ENCODE peak calls at places on chromosome 1, in five cellular contexts. One of them, this sample, is unnamed. For H3K27me3, the result is how much of the 10 kb centered on the place peaks cover.

GRCh38 chr1:203136409-203137042 is 9.0 kb downstream of the ADORA1 start:
- DNase-seq in kidney epithelial cell: no peak
- DNase-seq in GM06990: no peak
- DNase-seq in left ventricle myocardium inferior: no peak
- DNase-seq in lower lobe of right lung: no peak
- DNase-seq in this sample: no peak

GRCh38 chr1:10866314-10867091 is 70.1 kb upstream of the CASZ1 start:
- DNase-seq in kidney epithelial cell: no peak
- DNase-seq in GM06990: no peak
- DNase-seq in left ventricle myocardium inferior: no peak
- DNase-seq in lower lobe of right lung: no peak
- DNase-seq in this sample: no peak

GRCh38 chr1:86687595-86687994 is 16.8 kb upstream of the SH3GLB1 start:
- DNase-seq in kidney epithelial cell: no peak
- DNase-seq in GM06990: no peak
- DNase-seq in left ventricle myocardium inferior: no peak
- DNase-seq in lower lobe of right lung: no peak
- DNase-seq in this sample: no peak

GRCh38 chr1:44316231-44316759 is 38.8 kb downstream of the ERI3 start:
- DNase-seq in kidney epithelial cell: peak
- DNase-seq in GM06990: peak
- DNase-seq in left ventricle myocardium inferior: no peak
- DNase-seq in lower lobe of right lung: no peak
- DNase-seq in this sample: no peak

GRCh38 chr1:42925132-42925769 is 33.4 kb downstream of the SLC2A1 start:
- DNase-seq in kidney epithelial cell: no peak
- DNase-seq in GM06990: no peak
- DNase-seq in left ventricle myocardium inferior: no peak
- DNase-seq in lower lobe of right lung: no peak
- DNase-seq in this sample: no peak

GRCh38 chr1:36154765-36155559 is 998 bp upstream of the MAP7D1 start:
- DNase-seq in kidney epithelial cell: no peak
- DNase-seq in GM06990: no peak
- DNase-seq in left ventricle myocardium inferior: peak
- DNase-seq in lower lobe of right lung: no peak
- DNase-seq in this sample: peak

GRCh38 chr1:237386362-237387143 is 344.6 kb downstream of the RYR2 start:
- DNase-seq in kidney epithelial cell: no peak
- DNase-seq in GM06990: no peak
- DNase-seq in left ventricle myocardium inferior: no peak
- DNase-seq in lower lobe of right lung: no peak
- DNase-seq in this sample: no peak

GRCh38 chr1:174989540-174990181 is 10.1 kb upstream of the CACYBP start:
- DNase-seq in kidney epithelial cell: no peak
- DNase-seq in GM06990: no peak
- DNase-seq in left ventricle myocardium inferior: no peak
- DNase-seq in lower lobe of right lung: no peak
- DNase-seq in this sample: no peak

GRCh38 chr1:210222288-210223006 is 10.1 kb upstream of the SERTAD4 start:
- DNase-seq in kidney epithelial cell: peak
- DNase-seq in GM06990: no peak
- DNase-seq in left ventricle myocardium inferior: no peak
- DNase-seq in lower lobe of right lung: peak
- DNase-seq in this sample: no peak

GRCh38 chr1:84350550-84350949 is 47.7 kb upstream of the DNASE2B start:
- DNase-seq in kidney epithelial cell: no peak
- DNase-seq in GM06990: no peak
- DNase-seq in left ventricle myocardium inferior: no peak
- DNase-seq in lower lobe of right lung: no peak
- DNase-seq in this sample: no peak

GRCh38 chr1:25134801-25135585 is 97.3 kb downstream of the SYF2 start:
- DNase-seq in kidney epithelial cell: no peak
- DNase-seq in GM06990: no peak
- DNase-seq in left ventricle myocardium inferior: no peak
- DNase-seq in lower lobe of right lung: no peak
- DNase-seq in this sample: no peak

GRCh38 chr1:11822091-11822490 is 16.1 kb downstream of the CLCN6 start:
- DNase-seq in kidney epithelial cell: no peak
- DNase-seq in GM06990: no peak
- DNase-seq in left ventricle myocardium inferior: no peak
- DNase-seq in lower lobe of right lung: no peak
- DNase-seq in this sample: no peak

GRCh38 chr1:201649776-201650607 is 111.1 kb downstream of the NAV1 start:
- DNase-seq in kidney epithelial cell: no peak
- DNase-seq in GM06990: no peak
- DNase-seq in left ventricle myocardium inferior: peak
- DNase-seq in lower lobe of right lung: peak
- DNase-seq in this sample: peak

GRCh38 chr1:10932088-10932487 is 80.4 kb upstream of the TARDBP start:
- DNase-seq in kidney epithelial cell: no peak
- DNase-seq in GM06990: peak
- DNase-seq in left ventricle myocardium inferior: no peak
- DNase-seq in lower lobe of right lung: no peak
- DNase-seq in this sample: no peak

GRCh38 chr1:51624851-51625250 is 8.0 kb downstream of the OSBPL9 start:
- DNase-seq in kidney epithelial cell: no peak
- DNase-seq in GM06990: no peak
- DNase-seq in left ventricle myocardium inferior: no peak
- DNase-seq in lower lobe of right lung: no peak
- DNase-seq in this sample: no peak

GRCh38 chr1:183586455-183586854 is 3.8 kb downstream of the NCF2 start:
- DNase-seq in kidney epithelial cell: no peak
- DNase-seq in GM06990: no peak
- DNase-seq in left ventricle myocardium inferior: no peak
- DNase-seq in lower lobe of right lung: no peak
- DNase-seq in this sample: no peak

GRCh38 chr1:244796719-244797406 is 38.6 kb upstream of the COX20 start:
- DNase-seq in kidney epithelial cell: no peak
- DNase-seq in GM06990: no peak
- DNase-seq in left ventricle myocardium inferior: no peak
- DNase-seq in lower lobe of right lung: no peak
- DNase-seq in this sample: peak

GRCh38 chr1:5220421-5220820 is 566.0 kb downstream of the AJAP1 start:
- DNase-seq in kidney epithelial cell: no peak
- DNase-seq in GM06990: no peak
- DNase-seq in left ventricle myocardium inferior: no peak
- DNase-seq in lower lobe of right lung: no peak
- DNase-seq in this sample: no peak

GRCh38 chr1:184827600-184828368 is 73.1 kb upstream of the EDEM3 start:
- DNase-seq in kidney epithelial cell: peak
- DNase-seq in GM06990: no peak
- DNase-seq in left ventricle myocardium inferior: no peak
- DNase-seq in lower lobe of right lung: no peak
- DNase-seq in this sample: no peak

GRCh38 chr1:159953866-159954515 is at the start of gene SLAMF9:
- DNase-seq in kidney epithelial cell: no peak
- DNase-seq in GM06990: no peak
- DNase-seq in left ventricle myocardium inferior: no peak
- DNase-seq in lower lobe of right lung: no peak
- DNase-seq in this sample: no peak

GRCh38 chr1:27600500-27601175 is 3.3 kb downstream of the AHDC1 start:
- DNase-seq in kidney epithelial cell: no peak
- DNase-seq in GM06990: no peak
- DNase-seq in left ventricle myocardium inferior: no peak
- DNase-seq in lower lobe of right lung: no peak
- DNase-seq in this sample: no peak

GRCh38 chr1:165875171-165875570 is 47.8 kb downstream of the UCK2 start:
- DNase-seq in kidney epithelial cell: no peak
- DNase-seq in GM06990: peak
- DNase-seq in left ventricle myocardium inferior: no peak
- DNase-seq in lower lobe of right lung: no peak
- DNase-seq in this sample: no peak

GRCh38 chr1:6777813-6778212 is 7.4 kb upstream of the CAMTA1 start:
- DNase-seq in kidney epithelial cell: no peak
- DNase-seq in GM06990: no peak
- DNase-seq in left ventricle myocardium inferior: no peak
- DNase-seq in lower lobe of right lung: no peak
- DNase-seq in this sample: no peak

GRCh38 chr1:153919879-153920852 is 2.6 kb downstream of the GATAD2B start:
- DNase-seq in kidney epithelial cell: no peak
- DNase-seq in GM06990: no peak
- DNase-seq in left ventricle myocardium inferior: no peak
- DNase-seq in lower lobe of right lung: no peak
- DNase-seq in this sample: no peak

GRCh38 chr1:147669475-147670318 is 627 bp downstream of the ACP6 start:
- DNase-seq in kidney epithelial cell: no peak
- DNase-seq in GM06990: peak
- DNase-seq in left ventricle myocardium inferior: peak
- DNase-seq in lower lobe of right lung: peak
- DNase-seq in this sample: peak

DNA sequence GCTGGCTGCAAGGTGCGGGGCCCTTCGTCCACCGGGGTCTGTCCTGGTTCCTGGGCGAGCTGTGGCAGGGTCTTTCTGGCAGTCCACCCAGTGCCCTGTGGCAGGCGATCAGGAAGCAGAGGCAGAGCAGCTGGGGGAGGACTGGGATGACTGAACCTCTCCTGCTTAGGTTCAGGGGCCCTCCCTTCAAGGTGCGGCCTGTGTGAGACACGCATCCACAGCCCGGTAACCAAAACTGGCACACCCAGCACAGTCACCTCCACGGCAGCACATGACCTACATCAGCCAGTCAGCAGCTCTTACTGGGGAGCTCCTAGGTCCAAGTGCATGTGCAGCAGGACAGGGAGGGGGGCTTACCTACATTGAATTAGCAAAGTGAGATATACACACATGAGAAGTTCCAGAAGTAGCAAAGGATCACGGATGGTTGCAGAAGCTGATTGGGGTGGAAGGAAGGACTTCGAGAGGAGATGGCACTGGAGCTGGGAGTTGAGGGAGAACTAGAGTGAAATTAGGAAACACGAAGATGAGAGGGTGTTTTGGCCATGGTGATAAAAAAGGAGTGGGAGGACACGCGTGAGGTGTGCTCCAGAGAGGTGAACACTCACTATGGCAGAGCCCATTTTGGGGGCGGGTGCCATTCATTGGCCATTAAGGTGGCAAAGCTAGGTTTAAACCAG is 51.4 kb upstream of the IRF2BP2 start:
- DNase-seq in kidney epithelial cell: no peak
- DNase-seq in GM06990: no peak
- DNase-seq in left ventricle myocardium inferior: no peak
- DNase-seq in lower lobe of right lung: no peak
- DNase-seq in this sample: no peak
- H3K27me3 ChIP-seq in kidney epithelial cell: under half
- H3K27me3 ChIP-seq in GM06990: under half
- H3K27me3 ChIP-seq in left ventricle myocardium inferior: under half
- H3K27me3 ChIP-seq in lower lobe of right lung: under half
- H3K27me3 ChIP-seq in this sample: under half

DNA sequence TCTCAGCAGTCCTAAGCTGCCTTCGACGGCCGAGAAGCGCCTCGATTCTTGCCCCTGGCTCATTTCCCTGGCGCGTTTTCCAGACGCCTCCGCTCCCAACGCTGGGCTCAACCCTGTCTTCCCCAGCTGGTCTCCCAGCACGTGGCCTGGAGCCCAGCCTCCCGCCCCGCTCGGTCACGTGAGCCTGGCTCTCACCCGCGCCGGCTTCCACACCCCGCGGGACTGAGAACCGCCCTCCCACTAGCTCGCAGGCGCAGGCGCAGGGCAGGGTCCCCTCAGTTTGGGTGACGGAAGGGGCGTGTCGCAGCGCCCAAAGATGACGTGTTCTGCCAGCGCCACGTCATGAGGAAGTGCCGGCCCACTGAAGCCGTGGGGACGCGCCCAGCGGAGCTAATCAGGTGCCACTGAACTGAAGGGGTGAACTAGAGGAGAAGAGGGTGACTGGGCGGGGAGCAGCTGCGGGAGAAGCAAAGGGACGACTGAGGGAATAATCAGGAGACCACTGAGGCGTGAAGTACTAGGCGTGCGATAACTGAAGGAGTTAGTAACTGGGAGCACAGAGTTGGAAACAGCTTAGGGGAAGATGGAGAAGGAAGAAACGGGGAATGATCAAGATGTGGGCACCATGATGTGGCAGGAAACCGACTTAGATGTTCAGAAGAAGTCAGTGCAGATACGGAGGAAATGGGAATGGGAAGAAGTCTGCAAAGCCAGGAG is at the start of gene DHDDS:
- DNase-seq in kidney epithelial cell: peak
- DNase-seq in GM06990: peak
- DNase-seq in left ventricle myocardium inferior: peak
- DNase-seq in lower lobe of right lung: peak
- DNase-seq in this sample: peak
- TF ChIP-seq CTCF in kidney epithelial cell: no peak
- TF ChIP-seq CTCF in GM06990: no peak
- TF ChIP-seq CTCF in left ventricle myocardium inferior: no peak
- TF ChIP-seq CTCF in lower lobe of right lung: no peak
- TF ChIP-seq CTCF in this sample: no peak

GRCh38 chr1:109823543-109824348 is 60.0 kb upstream of the EPS8L3 start:
- DNase-seq in kidney epithelial cell: no peak
- DNase-seq in GM06990: no peak
- DNase-seq in left ventricle myocardium inferior: peak
- DNase-seq in lower lobe of right lung: no peak
- DNase-seq in this sample: peak
- H3K4me3 ChIP-seq in kidney epithelial cell: no peak
- H3K4me3 ChIP-seq in GM06990: no peak
- H3K4me3 ChIP-seq in left ventricle myocardium inferior: no peak
- H3K4me3 ChIP-seq in lower lobe of right lung: no peak
- H3K4me3 ChIP-seq in this sample: no peak

GRCh38 chr1:22208973-22209378 is 66.1 kb upstream of the WNT4 start:
- DNase-seq in kidney epithelial cell: no peak
- DNase-seq in GM06990: no peak
- DNase-seq in left ventricle myocardium inferior: no peak
- DNase-seq in lower lobe of right lung: no peak
- DNase-seq in this sample: no peak

GRCh38 chr1:22210176-22210575 is 67.3 kb upstream of the WNT4 start:
- DNase-seq in kidney epithelial cell: no peak
- DNase-seq in GM06990: no peak
- DNase-seq in left ventricle myocardium inferior: no peak
- DNase-seq in lower lobe of right lung: no peak
- DNase-seq in this sample: no peak

GRCh38 chr1:22206551-22207125 is 63.7 kb upstream of the WNT4 start:
- DNase-seq in kidney epithelial cell: no peak
- DNase-seq in GM06990: no peak
- DNase-seq in left ventricle myocardium inferior: no peak
- DNase-seq in lower lobe of right lung: no peak
- DNase-seq in this sample: no peak

GRCh38 chr1:22207605-22208264 is 64.8 kb upstream of the WNT4 start:
- DNase-seq in kidney epithelial cell: no peak
- DNase-seq in GM06990: no peak
- DNase-seq in left ventricle myocardium inferior: no peak
- DNase-seq in lower lobe of right lung: no peak
- DNase-seq in this sample: no peak

GRCh38 chr1:22208265-22208972 is 65.5 kb upstream of the WNT4 start:
- DNase-seq in kidney epithelial cell: no peak
- DNase-seq in GM06990: no peak
- DNase-seq in left ventricle myocardium inferior: no peak
- DNase-seq in lower lobe of right lung: no peak
- DNase-seq in this sample: no peak
- H3K27me3 ChIP-seq in kidney epithelial cell: half or more
- H3K27me3 ChIP-seq in GM06990: under half
- H3K27me3 ChIP-seq in left ventricle myocardium inferior: half or more
- H3K27me3 ChIP-seq in lower lobe of right lung: half or more
- H3K27me3 ChIP-seq in this sample: half or more